ENCODE peak calls at places on chromosomes 16 and 17, in ten cellular contexts. One of them, this sample, is unnamed.

GRCh38 chr17:36657763-36658490 is 56.5 kb downstream of the MRM1 start:
- DNase-seq in pancreas: no peak
- DNase-seq in cardiac fibroblast: peak; percentile 17
- DNase-seq in H1: no peak
- DNase-seq in RWPE2: no peak
- DNase-seq in A549: peak; percentile 23
- DNase-seq in fibroblast of the aortic adventitia: no peak
- DNase-seq in mucosa of descending colon: peak; percentile 54
- DNase-seq in CD8-positive, alpha-beta T cell: peak; percentile 13
- DNase-seq in A673: peak; percentile 3
- DNase-seq in this sample: no peak

GRCh38 chr16:86322283-86322682 is 188.0 kb upstream of the FOXF1 start:
- DNase-seq in A549: no peak
- DNase-seq in RWPE2: no peak
- DNase-seq in H1: no peak
- DNase-seq in fibroblast of the aortic adventitia: no peak
- DNase-seq in A673: no peak
- DNase-seq in pancreas: no peak
- DNase-seq in cardiac fibroblast: no peak
- DNase-seq in CD8-positive, alpha-beta T cell: no peak
- DNase-seq in mucosa of descending colon: no peak
- DNase-seq in this sample: no peak

GRCh38 chr16:84446596-84447392 is 57.7 kb downstream of the MEAK7 start:
- DNase-seq in mucosa of descending colon: no peak
- DNase-seq in A549: no peak
- DNase-seq in pancreas: no peak
- DNase-seq in CD8-positive, alpha-beta T cell: no peak
- DNase-seq in H1: no peak
- DNase-seq in RWPE2: no peak
- DNase-seq in A673: no peak
- DNase-seq in cardiac fibroblast: no peak
- DNase-seq in fibroblast of the aortic adventitia: peak; percentile 16
- DNase-seq in this sample: no peak

GRCh38 chr17:41935641-41936040 is 5.2 kb downstream of the ODAD4 start:
- DNase-seq in H1: no peak
- DNase-seq in A549: no peak
- DNase-seq in A673: no peak
- DNase-seq in mucosa of descending colon: no peak
- DNase-seq in CD8-positive, alpha-beta T cell: no peak
- DNase-seq in pancreas: no peak
- DNase-seq in cardiac fibroblast: no peak
- DNase-seq in fibroblast of the aortic adventitia: no peak
- DNase-seq in RWPE2: no peak
- DNase-seq in this sample: no peak

GRCh38 chr16:87824991-87825841 is 44.1 kb downstream of the SLC7A5 start:
- DNase-seq in mucosa of descending colon: no peak
- DNase-seq in RWPE2: peak; percentile 73
- DNase-seq in CD8-positive, alpha-beta T cell: no peak
- DNase-seq in H1: no peak
- DNase-seq in fibroblast of the aortic adventitia: no peak
- DNase-seq in A549: peak; percentile 64
- DNase-seq in A673: no peak
- DNase-seq in cardiac fibroblast: no peak
- DNase-seq in pancreas: no peak
- DNase-seq in this sample: no peak

GRCh38 chr17:61411114-61411943 is 11.7 kb downstream of the TBX2 start:
- DNase-seq in CD8-positive, alpha-beta T cell: peak; percentile 37
- DNase-seq in pancreas: no peak
- DNase-seq in fibroblast of the aortic adventitia: peak; percentile 44
- DNase-seq in cardiac fibroblast: peak; percentile 51
- DNase-seq in A549: peak; percentile 49
- DNase-seq in RWPE2: peak; percentile 73
- DNase-seq in H1: no peak
- DNase-seq in A673: peak; percentile 74
- DNase-seq in mucosa of descending colon: peak; percentile 44
- DNase-seq in this sample: no peak

GRCh38 chr17:55215711-55216110 is 49.0 kb upstream of the HLF start:
- DNase-seq in H1: no peak
- DNase-seq in pancreas: no peak
- DNase-seq in A673: no peak
- DNase-seq in A549: no peak
- DNase-seq in RWPE2: no peak
- DNase-seq in CD8-positive, alpha-beta T cell: no peak
- DNase-seq in cardiac fibroblast: no peak
- DNase-seq in mucosa of descending colon: no peak
- DNase-seq in fibroblast of the aortic adventitia: no peak
- DNase-seq in this sample: no peak

GRCh38 chr16:15708096-15708495 is 58.1 kb downstream of the NDE1 start:
- DNase-seq in mucosa of descending colon: no peak
- DNase-seq in RWPE2: no peak
- DNase-seq in pancreas: no peak
- DNase-seq in fibroblast of the aortic adventitia: no peak
- DNase-seq in H1: no peak
- DNase-seq in cardiac fibroblast: peak; percentile 70
- DNase-seq in CD8-positive, alpha-beta T cell: no peak
- DNase-seq in A549: no peak
- DNase-seq in A673: no peak
- DNase-seq in this sample: no peak

GRCh38 chr17:81697261-81698044 is 5.7 kb upstream of the MRPL12 start:
- DNase-seq in mucosa of descending colon: no peak
- DNase-seq in A673: no peak
- DNase-seq in A549: no peak
- DNase-seq in CD8-positive, alpha-beta T cell: no peak
- DNase-seq in cardiac fibroblast: no peak
- DNase-seq in H1: no peak
- DNase-seq in fibroblast of the aortic adventitia: no peak
- DNase-seq in pancreas: no peak
- DNase-seq in RWPE2: no peak
- DNase-seq in this sample: no peak

GRCh38 chr17:81701288-81702071 is 1.7 kb upstream of the MRPL12 start:
- DNase-seq in mucosa of descending colon: peak; percentile 11
- DNase-seq in H1: no peak
- DNase-seq in fibroblast of the aortic adventitia: no peak
- DNase-seq in A549: no peak
- DNase-seq in cardiac fibroblast: no peak
- DNase-seq in CD8-positive, alpha-beta T cell: no peak
- DNase-seq in RWPE2: peak; percentile 65
- DNase-seq in pancreas: no peak
- DNase-seq in A673: no peak
- DNase-seq in this sample: no peak

GRCh38 chr17:81702934-81703746 is at the start of gene MRPL12:
- DNase-seq in H1: peak; percentile 72
- DNase-seq in mucosa of descending colon: peak; percentile 96
- DNase-seq in fibroblast of the aortic adventitia: peak; percentile 90
- DNase-seq in RWPE2: peak; percentile 94
- DNase-seq in cardiac fibroblast: peak; percentile 94
- DNase-seq in A673: peak; percentile 97
- DNase-seq in CD8-positive, alpha-beta T cell: peak; percentile 90
- DNase-seq in pancreas: peak; percentile 94
- DNase-seq in A549: peak; percentile 96
- DNase-seq in this sample: peak; percentile 61

GRCh38 chr17:81703747-81704654 is 834 bp downstream of the MRPL12 start:
- DNase-seq in cardiac fibroblast: no peak
- DNase-seq in pancreas: no peak
- DNase-seq in RWPE2: peak; percentile 52
- DNase-seq in H1: no peak
- DNase-seq in mucosa of descending colon: peak; percentile 33
- DNase-seq in fibroblast of the aortic adventitia: no peak
- DNase-seq in A549: no peak
- DNase-seq in CD8-positive, alpha-beta T cell: no peak
- DNase-seq in A673: no peak
- DNase-seq in this sample: no peak

DNA sequence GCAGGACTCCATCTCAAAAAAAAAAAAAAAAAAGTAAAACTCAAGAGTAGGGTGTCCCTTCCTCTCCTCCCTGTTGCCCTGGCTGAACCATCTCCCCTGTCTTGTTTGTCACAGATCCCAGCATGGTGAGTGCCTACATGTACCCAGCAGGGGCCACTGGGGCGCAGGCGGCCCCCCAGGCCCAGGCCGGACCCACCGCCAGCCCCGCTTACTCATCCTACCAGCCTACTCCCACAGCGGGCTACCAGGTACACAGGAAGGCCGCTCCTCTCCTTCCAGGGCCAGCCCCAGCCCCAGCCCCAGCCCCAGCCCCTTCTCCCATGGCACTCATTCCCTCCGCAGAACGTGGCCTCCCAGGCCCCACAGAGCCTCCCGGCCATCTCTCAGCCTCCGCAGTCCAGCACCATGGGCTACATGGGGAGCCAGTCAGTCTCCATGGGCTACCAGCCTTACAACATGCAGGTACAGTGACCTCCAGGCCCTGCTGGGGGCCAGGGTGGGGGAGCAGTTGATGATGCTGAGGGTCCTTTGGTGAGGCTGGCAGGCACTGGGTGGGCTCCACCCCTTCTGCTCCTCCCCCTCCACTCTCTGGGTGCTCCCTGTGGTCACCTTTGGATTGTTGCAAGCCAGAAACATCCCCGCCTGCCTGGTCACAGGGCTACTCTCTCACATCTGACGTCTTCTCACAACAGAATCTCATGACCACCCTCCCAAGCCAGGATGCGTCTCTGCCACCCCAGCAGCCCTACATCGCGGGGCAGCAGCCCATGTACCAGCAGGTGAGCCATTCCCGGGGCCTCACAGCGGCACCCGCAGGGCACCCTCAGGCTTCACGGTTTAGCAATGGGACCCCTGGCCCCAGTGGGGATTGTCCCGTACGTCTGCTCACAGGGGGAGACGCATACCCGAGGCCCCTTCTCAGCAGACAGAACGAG is 2.5 kb upstream of the MRPL12 start:
- DNase-seq in A673: no peak
- DNase-seq in CD8-positive, alpha-beta T cell: no peak
- DNase-seq in H1: no peak
- DNase-seq in fibroblast of the aortic adventitia: no peak
- DNase-seq in mucosa of descending colon: no peak
- DNase-seq in pancreas: no peak
- DNase-seq in A549: no peak
- DNase-seq in RWPE2: peak; percentile 58
- DNase-seq in cardiac fibroblast: no peak
- DNase-seq in this sample: no peak
- H3K4me3 ChIP-seq in A673: no peak overlapping the region
- H3K4me3 ChIP-seq in CD8-positive, alpha-beta T cell: no peak overlapping the region
- H3K4me3 ChIP-seq in H1: no peak overlapping the region
- H3K4me3 ChIP-seq in fibroblast of the aortic adventitia: no peak overlapping the region
- H3K4me3 ChIP-seq in mucosa of descending colon: no peak overlapping the region
- H3K4me3 ChIP-seq in pancreas: no peak overlapping the region
- H3K4me3 ChIP-seq in A549: no peak overlapping the region
- H3K4me3 ChIP-seq in RWPE2: no peak overlapping the region
- H3K4me3 ChIP-seq in cardiac fibroblast: no peak overlapping the region
- H3K4me3 ChIP-seq in this sample: no peak overlapping the region

DNA sequence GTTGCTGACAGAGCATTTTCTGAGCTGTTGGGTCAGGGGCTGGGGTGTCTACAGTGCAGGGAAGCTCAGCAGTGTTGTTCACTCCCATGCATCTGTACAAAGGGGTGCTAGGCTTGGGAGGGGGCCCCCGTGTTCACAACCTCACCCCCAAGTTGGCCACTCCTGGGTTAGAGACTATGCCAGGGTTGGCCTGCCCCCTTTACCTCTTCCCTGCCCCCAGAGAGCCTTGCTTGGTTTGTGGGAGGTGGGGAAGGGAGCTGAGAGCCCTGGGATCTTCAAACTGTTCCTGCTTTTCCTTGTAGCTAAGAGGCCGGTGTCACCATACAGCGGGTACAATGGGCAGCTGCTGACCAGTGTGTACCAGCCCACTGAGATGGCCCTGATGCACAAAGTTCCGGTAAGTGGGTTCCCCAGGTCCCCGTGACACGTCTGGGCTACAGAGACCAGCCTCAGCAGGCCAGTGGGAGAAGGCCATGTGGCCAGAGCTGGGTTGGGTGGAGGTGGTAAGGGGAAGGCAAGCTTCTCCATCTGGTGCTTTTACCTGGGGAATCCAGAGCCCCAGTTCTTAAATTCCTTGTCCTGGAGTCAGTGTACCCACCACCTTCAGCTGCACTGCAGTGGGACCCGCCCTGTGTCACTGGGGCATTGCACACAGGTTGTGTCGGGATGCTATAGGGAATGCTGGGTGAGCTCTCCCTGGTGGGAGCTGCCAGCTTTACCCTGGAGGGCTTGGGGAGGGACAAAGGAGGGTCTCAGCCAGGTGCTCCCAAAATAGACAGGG is 11.8 kb downstream of the GPRC5C start:
- DNase-seq in fibroblast of the aortic adventitia: no peak
- DNase-seq in cardiac fibroblast: no peak
- DNase-seq in A549: no peak
- DNase-seq in CD8-positive, alpha-beta T cell: no peak
- DNase-seq in pancreas: no peak
- DNase-seq in H1: no peak
- DNase-seq in mucosa of descending colon: no peak
- DNase-seq in RWPE2: no peak
- DNase-seq in A673: no peak
- DNase-seq in this sample: no peak
- H3K4me3 ChIP-seq in fibroblast of the aortic adventitia: no peak overlapping the region
- H3K4me3 ChIP-seq in cardiac fibroblast: no peak overlapping the region
- H3K4me3 ChIP-seq in A549: no peak overlapping the region
- H3K4me3 ChIP-seq in CD8-positive, alpha-beta T cell: no peak overlapping the region
- H3K4me3 ChIP-seq in pancreas: no peak overlapping the region
- H3K4me3 ChIP-seq in H1: no peak overlapping the region
- H3K4me3 ChIP-seq in mucosa of descending colon: no peak overlapping the region
- H3K4me3 ChIP-seq in RWPE2: no peak overlapping the region
- H3K4me3 ChIP-seq in A673: no peak overlapping the region
- H3K4me3 ChIP-seq in this sample: no peak overlapping the region

DNA sequence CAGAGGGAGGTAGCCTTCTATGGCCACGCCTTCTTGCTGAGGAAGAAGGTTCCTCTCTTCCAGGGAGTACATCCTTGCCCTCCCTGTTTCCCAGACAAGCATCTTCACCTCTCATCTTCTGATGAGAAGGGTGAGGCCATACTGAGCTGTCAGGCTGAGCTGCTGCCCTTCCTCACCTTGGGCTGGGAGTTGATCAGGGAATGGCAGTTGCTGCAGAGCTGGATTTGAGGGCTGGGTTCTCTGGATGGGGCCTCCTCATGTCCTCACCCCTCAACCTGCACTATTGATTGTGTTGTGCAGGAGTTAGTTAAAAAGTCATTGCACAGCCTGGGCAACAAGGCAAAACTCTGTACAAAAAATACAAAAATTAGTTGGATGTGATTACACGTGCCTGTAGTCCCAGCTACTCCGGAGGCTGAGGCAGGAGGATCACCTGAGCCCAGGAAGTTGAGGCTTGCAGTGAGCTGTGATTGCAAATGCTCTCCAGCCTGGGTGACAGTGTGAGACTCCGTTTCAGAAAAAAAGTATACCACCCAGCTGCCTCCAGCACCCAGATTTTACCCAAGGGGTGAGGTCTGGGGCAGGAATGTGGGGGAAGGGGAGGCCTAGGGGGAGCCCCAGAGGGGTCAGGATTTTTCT is 2.0 kb downstream of the ERBB2 start:
- DNase-seq in cardiac fibroblast: no peak
- DNase-seq in RWPE2: no peak
- DNase-seq in A673: no peak
- DNase-seq in mucosa of descending colon: no peak
- DNase-seq in fibroblast of the aortic adventitia: no peak
- DNase-seq in A549: no peak
- DNase-seq in pancreas: no peak
- DNase-seq in CD8-positive, alpha-beta T cell: no peak
- DNase-seq in H1: no peak
- DNase-seq in this sample: no peak
- H3K4me3 ChIP-seq in cardiac fibroblast: no peak overlapping the region
- H3K4me3 ChIP-seq in RWPE2: no peak overlapping the region
- H3K4me3 ChIP-seq in A673: no peak overlapping the region
- H3K4me3 ChIP-seq in mucosa of descending colon: no peak overlapping the region
- H3K4me3 ChIP-seq in fibroblast of the aortic adventitia: peak overlapping the region; percentile 82
- H3K4me3 ChIP-seq in A549: no peak overlapping the region
- H3K4me3 ChIP-seq in pancreas: no peak overlapping the region
- H3K4me3 ChIP-seq in CD8-positive, alpha-beta T cell: no peak overlapping the region
- H3K4me3 ChIP-seq in H1: peak overlapping the region; percentile 78
- H3K4me3 ChIP-seq in this sample: peak overlapping the region; percentile 90

GRCh38 chr16:3609895-3610697 is 1.3 kb downstream of the SLX4 start:
- DNase-seq in cardiac fibroblast: peak; percentile 10
- DNase-seq in mucosa of descending colon: peak; percentile 18
- DNase-seq in pancreas: no peak
- DNase-seq in H1: no peak
- DNase-seq in A673: no peak
- DNase-seq in CD8-positive, alpha-beta T cell: no peak
- DNase-seq in RWPE2: no peak
- DNase-seq in fibroblast of the aortic adventitia: no peak
- DNase-seq in A549: no peak
- DNase-seq in this sample: peak; percentile 79
- H3K4me3 ChIP-seq in cardiac fibroblast: no peak overlapping the region
- H3K4me3 ChIP-seq in mucosa of descending colon: no peak overlapping the region
- H3K4me3 ChIP-seq in pancreas: no peak overlapping the region
- H3K4me3 ChIP-seq in H1: peak overlapping the region; percentile 77
- H3K4me3 ChIP-seq in A673: peak overlapping the region; percentile 92
- H3K4me3 ChIP-seq in CD8-positive, alpha-beta T cell: peak overlapping the region; percentile 80
- H3K4me3 ChIP-seq in RWPE2: peak overlapping the region; percentile 97
- H3K4me3 ChIP-seq in fibroblast of the aortic adventitia: peak overlapping the region; percentile 83
- H3K4me3 ChIP-seq in A549: peak overlapping the region; percentile 90
- H3K4me3 ChIP-seq in this sample: peak overlapping the region; percentile 95

This sample was measured in LNCaP clone FGC.